ENCODE peak calls at places on chromosome 10, in eight cellular contexts. U is dermis blood vessel endothelial cell, Q is aorta, F is T-helper 17 cell, W is endodermal cell, Z is ovary, O is COR-L47, D is activated gamma-delta T cell treated with Interleukin-2 at 50 U/mL for 16 hours. E is an unnamed sample.

GRCh38 chr10:124035928-124036558 is 57.4 kb downstream of the CHST15 start:
- DNase-seq in Z (no peak), D (no peak), F (no peak), O (no peak), U (peak; percentile 16), Q (peak; percentile 72), W (no peak), E (no peak)

GRCh38 chr10:100327007-100327700 is 2.9 kb downstream of the PKD2L1 start:
- DNase-seq in Z (no peak), F (no peak), U (no peak), D (no peak), O (no peak), Q (peak; percentile 57), W (no peak), E (peak; percentile 45)

GRCh38 chr10:86200269-86200668 is 166.3 kb downstream of the GRID1 start:
- DNase-seq in O (no peak), Q (no peak), Z (no peak), F (no peak), U (no peak), D (no peak), W (no peak), E (no peak)

GRCh38 chr10:98030093-98030821 is at the start of gene CRTAC1:
- DNase-seq in D (no peak), Z (peak; percentile 28), O (peak; percentile 67), F (no peak), W (peak; percentile 94), U (peak; percentile 28), Q (peak; percentile 61), E (peak; percentile 55)

GRCh38 chr10:22633106-22633505 is 81.3 kb downstream of the PIP4K2A start:
- DNase-seq in D (no peak), Q (no peak), U (no peak), W (no peak), F (no peak), Z (no peak), O (no peak), E (no peak)

GRCh38 chr10:102918817-102919236 is 733 bp downstream of the CNNM2 start:
- DNase-seq in Q (peak; percentile 45), Z (no peak), U (peak; percentile 15), O (no peak), D (peak; percentile 27), F (peak; percentile 20), W (peak; percentile 73), E (no peak)

GRCh38 chr10:79440281-79440680 is 5.1 kb downstream of the ZCCHC24 start:
- DNase-seq in Z (no peak), Q (no peak), U (no peak), F (no peak), W (no peak), D (no peak), O (no peak), E (no peak)

GRCh38 chr10:13758302-13758701 is 171.5 kb downstream of the PRPF18 start:
- DNase-seq in Z (no peak), U (peak; percentile 68), O (no peak), Q (no peak), D (no peak), F (no peak), W (peak; percentile 66), E (peak; percentile 39)

GRCh38 chr10:78742730-78743615 is 325.8 kb upstream of the ZMIZ1 start:
- DNase-seq in D (peak; percentile 18), W (no peak), Z (no peak), U (no peak), F (no peak), O (no peak), Q (no peak), E (peak; percentile 40)

GRCh38 chr10:338176-339037 is 203.2 kb downstream of the ZMYND11 start:
- DNase-seq in F (no peak), D (no peak), O (peak; percentile 20), W (no peak), U (no peak), Z (no peak), Q (peak; percentile 69), E (peak; percentile 59)

GRCh38 chr10:13056461-13057077 is 43.4 kb upstream of the OPTN start:
- DNase-seq in W (peak; percentile 69), D (no peak), Z (no peak), U (peak; percentile 41), O (no peak), F (no peak), Q (no peak), E (peak; percentile 38)

GRCh38 chr10:77328272-77328816 is 309.3 kb downstream of the KCNMA1 start:
- DNase-seq in Q (no peak), F (no peak), D (peak; percentile 31), O (no peak), U (peak; percentile 66), W (peak; percentile 87), Z (peak; percentile 22), E (peak; percentile 38)

GRCh38 chr10:49271346-49271745 is 27.6 kb upstream of the C10orf71 start:
- DNase-seq in U (no peak), D (no peak), Q (no peak), Z (no peak), O (no peak), F (no peak), W (peak; percentile 10), E (no peak)

GRCh38 chr10:133000648-133001047 is 58.3 kb upstream of the CFAP46 start:
- DNase-seq in F (no peak), U (no peak), O (no peak), Q (no peak), W (no peak), D (no peak), Z (no peak), E (no peak)

GRCh38 chr10:132627736-132628512 is 90.3 kb downstream of the INPP5A start:
- DNase-seq in U (peak; percentile 37), Z (peak; percentile 59), W (no peak), Q (peak; percentile 80), F (no peak), O (no peak), D (no peak), E (peak; percentile 92)

GRCh38 chr10:35608317-35608672 is 3.2 kb downstream of the GJD4 start:
- DNase-seq in Q (no peak), W (no peak), F (no peak), O (no peak), D (no peak), Z (no peak), U (no peak), E (no peak)

GRCh38 chr10:23331567-23332290 is 12.9 kb downstream of the C10orf67 start:
- DNase-seq in F (no peak), O (no peak), Q (no peak), D (no peak), W (no peak), U (peak; percentile 6), Z (no peak), E (peak; percentile 17)

GRCh38 chr10:120387326-120387725 is 69.7 kb upstream of the PLPP4 start:
- DNase-seq in D (no peak), W (no peak), U (no peak), Q (no peak), F (no peak), Z (no peak), O (no peak), E (peak; percentile 48)

GRCh38 chr10:103504181-103504783 is 10.8 kb downstream of the NEURL1 start:
- DNase-seq in F (no peak), U (peak; percentile 89), W (peak; percentile 78), Q (no peak), O (no peak), Z (peak; percentile 68), D (peak; percentile 30), E (no peak)

GRCh38 chr10:6274040-6274439 is 71.3 kb downstream of the PFKFB3 start:
- DNase-seq in O (no peak), D (no peak), Z (no peak), Q (no peak), U (no peak), W (no peak), F (no peak), E (no peak)

GRCh38 chr10:73810735-73811465 is 498 bp downstream of the NDST2 start:
- DNase-seq in Z (peak; percentile 55), Q (peak; percentile 72), O (no peak), D (peak; percentile 62), F (peak; percentile 43), W (peak; percentile 80), U (peak; percentile 36), E (peak; percentile 64)

GRCh38 chr10:26437637-26438461 is at the start of gene APBB1IP:
- DNase-seq in O (no peak), W (peak; percentile 73), U (no peak), Q (peak; percentile 89), D (peak; percentile 48), Z (no peak), F (no peak), E (peak; percentile 81)

GRCh38 chr10:24277771-24278518 is 69.0 kb downstream of the KIAA1217 start:
- DNase-seq in Z (no peak), O (no peak), D (no peak), U (no peak), Q (no peak), W (no peak), F (no peak), E (no peak)

GRCh38 chr10:124539935-124540641 is 78.5 kb downstream of the LHPP start:
- DNase-seq in W (peak; percentile 91), Z (peak; percentile 81), D (peak; percentile 70), Q (peak; percentile 81), O (no peak), U (peak; percentile 72), F (peak; percentile 68), E (peak; percentile 78)

GRCh38 chr10:5603091-5603847 is 63.1 kb downstream of the ASB13 start:
- DNase-seq in W (no peak), U (no peak), Q (peak; percentile 29), F (no peak), Z (no peak), D (no peak), O (no peak), E (no peak)

GRCh38 chr10:642186-642890 is 47.1 kb downstream of the DIP2C start:
- DNase-seq in O (no peak), F (no peak), U (no peak), Z (no peak), D (no peak), W (no peak), Q (no peak), E (no peak)

GRCh38 chr10:62636825-62637248 is 167.7 kb upstream of the ADO start:
- DNase-seq in D (no peak), U (no peak), Z (no peak), Q (no peak), F (no peak), W (no peak), O (no peak), E (no peak)

GRCh38 chr10:127974911-127975310 is 68.0 kb downstream of the PTPRE start:
- DNase-seq in F (no peak), W (no peak), U (no peak), O (no peak), Q (no peak), D (no peak), Z (no peak), E (no peak)

GRCh38 chr10:114061148-114061547 is 17.5 kb downstream of the ADRB1 start:
- DNase-seq in Z (no peak), W (no peak), U (no peak), O (no peak), Q (no peak), F (no peak), D (no peak), E (no peak)

GRCh38 chr10:125606406-125606805 is 76.6 kb downstream of the TEX36 start:
- DNase-seq in Q (no peak), U (peak; percentile 95), W (no peak), Z (no peak), O (no peak), F (no peak), D (no peak), E (no peak)

GRCh38 chr10:97774811-97775294 is 3.1 kb upstream of the SFRP5 start:
- DNase-seq in D (no peak), W (no peak), O (no peak), F (no peak), U (no peak), Z (no peak), Q (no peak), E (no peak)

GRCh38 chr10:15824498-15824897 is 35.8 kb downstream of the MINDY3 start:
- DNase-seq in U (peak; percentile 53), F (no peak), W (no peak), O (no peak), D (no peak), Z (no peak), Q (no peak), E (peak; percentile 20)

GRCh38 chr10:58743466-58744115 is 230.9 kb downstream of the BICC1 start:
- DNase-seq in W (no peak), D (no peak), F (no peak), Q (no peak), Z (no peak), O (peak; percentile 1), U (no peak), E (no peak)

GRCh38 chr10:119543814-119544642 is 1.5 kb upstream of the RGS10 start:
- DNase-seq in U (no peak), Q (no peak), F (no peak), Z (no peak), D (no peak), O (no peak), W (peak; percentile 76), E (peak; percentile 24)